ENCODE peak calls at places on chromosome 1, in eight cellular contexts. O is cardiac fibroblast, F is IMR-90, X is A549, W is colonic mucosa, R is heart left ventricle, E is Panc1, C is hepatocyte. P is an unnamed sample.

GRCh38 chr1:27557596-27558340 is 46.2 kb downstream of the AHDC1 start:
- DNase-seq in O (no peak), F (no peak), X (peak; percentile 65), W (peak; percentile 91), R (no peak), E (no peak), C (peak; percentile 85), P (no peak)

GRCh38 chr1:118122234-118123004 is 62.6 kb downstream of the SPAG17 start:
- DNase-seq in O (no peak), F (peak; percentile 59), X (no peak), W (no peak), R (no peak), E (no peak), C (no peak), P (no peak)

GRCh38 chr1:99004270-99005141 is at the start of gene PLPPR5:
- DNase-seq in O (peak; percentile 6), F (peak; percentile 19), X (no peak), W (no peak), R (no peak), E (no peak), C (peak; percentile 42), P (peak; percentile 7)

GRCh38 chr1:20211511-20211931 is 25.2 kb upstream of the PLA2G2C start:
- DNase-seq in O (peak; percentile 53), F (no peak), X (peak; percentile 72), W (peak; percentile 81), R (no peak), E (no peak), C (no peak), P (no peak)

GRCh38 chr1:159229896-159230295 is 25.2 kb downstream of the ACKR1 start:
- DNase-seq in O (no peak), F (no peak), X (peak; percentile 24), W (no peak), R (no peak), E (no peak), C (no peak), P (no peak)

GRCh38 chr1:43285269-43285986 is at the start of gene C1orf210:
- DNase-seq in O (no peak), F (no peak), X (no peak), W (peak; percentile 95), R (no peak), E (no peak), C (peak; percentile 94), P (no peak)

GRCh38 chr1:215710340-215710971 is 143.4 kb downstream of the KCTD3 start:
- DNase-seq in O (peak; percentile 74), F (peak; percentile 69), X (peak; percentile 64), W (peak; percentile 22), R (no peak), E (peak; percentile 25), C (peak; percentile 76), P (peak; percentile 29)

GRCh38 chr1:153661111-153661708 is 2.7 kb downstream of the SNAPIN start:
- DNase-seq in O (no peak), F (no peak), X (no peak), W (no peak), R (no peak), E (no peak), C (no peak), P (no peak)

GRCh38 chr1:1004780-1005697 is 5.1 kb upstream of the HES4 start:
- DNase-seq in O (no peak), F (peak; percentile 66), X (no peak), W (peak; percentile 46), R (peak; percentile 48), E (no peak), C (peak; percentile 74), P (no peak)

GRCh38 chr1:9882296-9882944 is 27.6 kb downstream of the CTNNBIP1 start:
- DNase-seq in O (no peak), F (no peak), X (no peak), W (no peak), R (no peak), E (no peak), C (no peak), P (no peak)

DNA sequence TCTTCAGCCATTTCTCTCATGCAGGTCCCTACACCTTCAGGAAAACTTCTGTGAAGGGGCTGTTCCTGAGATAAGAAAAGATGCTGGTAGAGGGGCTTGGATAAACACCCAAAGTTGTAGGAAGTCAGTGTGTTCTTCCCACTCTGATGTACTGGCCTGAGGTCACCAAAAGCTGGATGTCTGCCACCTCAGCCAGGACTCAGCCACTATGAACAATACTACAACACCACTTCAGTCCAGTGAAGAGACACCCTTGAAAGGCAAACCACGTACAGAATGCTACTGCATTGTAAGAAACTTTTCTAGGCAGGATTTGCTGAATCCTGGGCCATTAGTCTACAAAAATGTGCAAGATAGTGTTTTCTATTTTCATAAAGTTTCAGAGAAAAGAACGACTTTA is 2.4 kb downstream of the PTPN14 start:
- DNase-seq in O (peak; percentile 63), F (peak; percentile 63), X (no peak), W (no peak), R (peak; percentile 69), E (no peak), C (no peak), P (peak; percentile 56)
- H3K4me3 ChIP-seq in O (peak overlapping the region; percentile 9), F (peak overlapping the region; percentile 76), X (no peak overlapping the region), W (no peak overlapping the region), R (no peak overlapping the region), E (peak overlapping the region; percentile 91), C (no peak overlapping the region), P (peak overlapping the region; percentile 91)

GRCh38 chr1:60129916-60130315 is 56.3 kb upstream of the C1orf87 start:
- DNase-seq in O (peak; percentile 34), F (no peak), X (no peak), W (no peak), R (no peak), E (no peak), C (no peak), P (peak; percentile 43)
- TF ChIP-seq CTCF in O (no peak), F (no peak), X (no peak), W (no peak), R (no peak), E (no peak), C (no peak), P (peak; percentile 37)

DNA sequence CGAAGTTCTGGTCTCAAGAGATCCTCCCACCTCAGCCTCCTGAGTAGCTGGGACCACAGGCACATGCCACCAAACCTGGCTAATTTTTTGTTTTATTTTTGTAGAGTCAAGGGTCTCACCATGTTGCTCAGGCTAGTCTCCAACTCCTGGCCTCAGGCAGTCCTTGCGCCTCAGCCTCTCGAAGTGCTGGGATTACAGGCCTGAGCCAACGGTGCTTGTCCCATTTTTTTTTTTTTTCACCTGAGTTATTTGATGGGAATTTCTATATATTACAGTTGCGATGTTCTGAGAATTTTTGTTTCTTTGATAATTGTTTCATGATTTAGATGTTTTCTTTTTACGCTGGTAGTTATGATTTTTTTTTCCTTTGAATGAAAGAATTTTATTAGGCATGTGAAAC is 2.5 kb downstream of the RABGAP1L start:
- DNase-seq in O (no peak), F (no peak), X (no peak), W (no peak), R (no peak), E (no peak), C (no peak), P (no peak)
- H3K4me3 ChIP-seq in O (no peak overlapping the region), F (no peak overlapping the region), X (no peak overlapping the region), W (no peak overlapping the region), R (no peak overlapping the region), E (no peak overlapping the region), C (no peak overlapping the region), P (no peak overlapping the region)

GRCh38 chr1:94538243-94538827 is 3.2 kb downstream of the F3 start:
- DNase-seq in O (no peak), F (no peak), X (no peak), W (no peak), R (no peak), E (no peak), C (peak; percentile 24), P (no peak)
- TF ChIP-seq CTCF in O (no peak), F (peak; percentile 18), X (no peak), W (no peak), R (no peak), E (no peak), C (peak; percentile 15), P (peak; percentile 40)

GRCh38 chr1:66510407-66510806 is 23.5 kb upstream of the SGIP1 start:
- DNase-seq in O (no peak), F (no peak), X (no peak), W (no peak), R (no peak), E (no peak), C (no peak), P (no peak)

GRCh38 chr1:66506991-66507390 is 27.0 kb upstream of the SGIP1 start:
- DNase-seq in O (no peak), F (no peak), X (no peak), W (no peak), R (no peak), E (no peak), C (no peak), P (no peak)

GRCh38 chr1:66503841-66504470 is 30.0 kb upstream of the SGIP1 start:
- DNase-seq in O (peak; percentile 91), F (peak; percentile 81), X (peak; percentile 66), W (peak; percentile 39), R (peak; percentile 48), E (no peak), C (peak; percentile 68), P (peak; percentile 82)

GRCh38 chr1:66505671-66506392 is 28.1 kb upstream of the SGIP1 start:
- DNase-seq in O (peak; percentile 85), F (peak; percentile 82), X (no peak), W (no peak), R (no peak), E (no peak), C (no peak), P (peak; percentile 92)

GRCh38 chr1:66506393-66506687 is 27.6 kb upstream of the SGIP1 start:
- DNase-seq in O (no peak), F (no peak), X (no peak), W (no peak), R (no peak), E (no peak), C (no peak), P (no peak)
- H3K4me3 ChIP-seq in O (no peak overlapping the region), F (no peak overlapping the region), X (no peak overlapping the region), W (no peak overlapping the region), R (no peak overlapping the region), E (no peak overlapping the region), C (no peak overlapping the region), P (no peak overlapping the region)

DNA sequence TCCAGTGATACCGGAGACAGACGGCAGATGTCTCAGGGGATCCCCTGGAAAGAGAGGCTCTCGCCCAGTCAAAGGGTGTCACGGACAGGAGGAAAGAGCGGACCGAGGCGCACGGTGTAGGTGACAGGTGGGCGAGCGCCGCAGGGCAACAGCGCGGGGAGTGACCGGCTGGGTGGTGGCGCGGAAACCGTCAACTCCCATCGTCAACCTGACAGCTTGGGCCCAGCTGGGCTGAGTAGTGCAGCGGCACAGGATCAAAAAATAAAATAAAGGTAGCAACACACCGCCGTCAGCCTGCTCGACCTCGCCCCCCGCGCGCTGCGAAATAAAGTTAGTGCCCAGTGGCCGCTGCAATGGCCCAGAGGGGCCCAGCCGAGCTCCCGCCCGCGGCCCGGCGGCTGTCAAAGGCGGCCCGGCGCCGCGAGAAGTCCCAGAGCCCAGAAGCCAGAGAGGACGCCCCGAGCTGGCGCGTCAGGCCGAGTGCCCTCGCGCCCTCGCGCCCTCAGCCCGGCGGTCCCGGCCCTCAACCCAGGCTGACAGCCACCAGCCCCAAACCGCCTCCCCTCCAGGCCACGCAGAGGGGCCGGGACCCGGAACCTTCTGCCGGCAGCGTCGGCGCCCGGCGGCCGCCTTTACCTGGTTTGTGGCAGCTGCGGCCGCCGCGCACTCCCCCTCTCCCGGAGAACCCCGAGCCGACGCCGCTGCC is at the start of gene LYST:
- DNase-seq in O (peak; percentile 52), F (peak; percentile 52), X (peak; percentile 62), W (peak; percentile 63), R (peak; percentile 55), E (no peak), C (peak; percentile 74), P (peak; percentile 50)
- TF ChIP-seq CTCF in O (peak; percentile 53), F (peak; percentile 52), X (peak; percentile 52), W (peak; percentile 20), R (peak; percentile 29), E (peak; percentile 44), C (peak; percentile 51), P (peak; percentile 75)